ENCODE peak calls at places on chromosomes 3 and 15, in four cellular contexts. One of them, this sample, is unnamed.

GRCh38 chr3:5428607-5429516 is 241.4 kb downstream of the EDEM1 start:
- DNase-seq in breast epithelium: no peak
- DNase-seq in testis: no peak
- DNase-seq in CD8-positive, alpha-beta T cell: no peak
- DNase-seq in this sample: no peak

GRCh38 chr15:68581725-68582124 is 2.9 kb downstream of the CORO2B start:
- DNase-seq in testis: no peak
- DNase-seq in CD8-positive, alpha-beta T cell: no peak
- DNase-seq in breast epithelium: no peak
- DNase-seq in this sample: no peak

GRCh38 chr3:149459491-149460057 is 14.9 kb upstream of the TM4SF4 start:
- DNase-seq in testis: no peak
- DNase-seq in CD8-positive, alpha-beta T cell: no peak
- DNase-seq in breast epithelium: no peak
- DNase-seq in this sample: no peak

GRCh38 chr3:69558912-69559311 is 173.0 kb upstream of the FRMD4B start:
- DNase-seq in testis: no peak
- DNase-seq in CD8-positive, alpha-beta T cell: no peak
- DNase-seq in breast epithelium: peak
- DNase-seq in this sample: no peak

GRCh38 chr3:27228805-27229204 is 140.4 kb downstream of the NEK10 start:
- DNase-seq in breast epithelium: no peak
- DNase-seq in CD8-positive, alpha-beta T cell: no peak
- DNase-seq in testis: no peak
- DNase-seq in this sample: no peak

GRCh38 chr3:123092243-123092642 is 25.4 kb downstream of the PDIA5 start:
- DNase-seq in breast epithelium: no peak
- DNase-seq in CD8-positive, alpha-beta T cell: no peak
- DNase-seq in testis: no peak
- DNase-seq in this sample: no peak

GRCh38 chr15:42608110-42608531 is 32.7 kb downstream of the STARD9 start:
- DNase-seq in CD8-positive, alpha-beta T cell: peak
- DNase-seq in testis: no peak
- DNase-seq in breast epithelium: no peak
- DNase-seq in this sample: no peak

GRCh38 chr3:141275032-141275422 is 43.4 kb downstream of the PXYLP1 start:
- DNase-seq in testis: no peak
- DNase-seq in breast epithelium: no peak
- DNase-seq in CD8-positive, alpha-beta T cell: no peak
- DNase-seq in this sample: no peak

GRCh38 chr3:174862101-174862500 is 3.0 kb downstream of the NAALADL2 start:
- DNase-seq in CD8-positive, alpha-beta T cell: no peak
- DNase-seq in breast epithelium: peak
- DNase-seq in testis: peak
- DNase-seq in this sample: no peak

GRCh38 chr3:122024800-122025199 is 2.8 kb upstream of the ILDR1 start:
- DNase-seq in CD8-positive, alpha-beta T cell: no peak
- DNase-seq in breast epithelium: no peak
- DNase-seq in testis: no peak
- DNase-seq in this sample: no peak

GRCh38 chr3:43259626-43260025 is 26.7 kb upstream of the SNRK start:
- DNase-seq in CD8-positive, alpha-beta T cell: no peak
- DNase-seq in testis: no peak
- DNase-seq in breast epithelium: no peak
- DNase-seq in this sample: no peak

GRCh38 chr3:46708401-46709146 is 7.4 kb downstream of the TMIE start:
- DNase-seq in CD8-positive, alpha-beta T cell: no peak
- DNase-seq in testis: no peak
- DNase-seq in breast epithelium: no peak
- DNase-seq in this sample: no peak

GRCh38 chr3:50364573-50365079 is 5.3 kb upstream of the TMEM115 start:
- DNase-seq in breast epithelium: no peak
- DNase-seq in CD8-positive, alpha-beta T cell: no peak
- DNase-seq in testis: no peak
- DNase-seq in this sample: no peak

GRCh38 chr3:50370594-50370993 is 11.3 kb upstream of the TMEM115 start:
- DNase-seq in CD8-positive, alpha-beta T cell: no peak
- DNase-seq in breast epithelium: no peak
- DNase-seq in testis: no peak
- DNase-seq in this sample: no peak

GRCh38 chr3:50369271-50369670 is 9.9 kb upstream of the TMEM115 start:
- DNase-seq in testis: no peak
- DNase-seq in breast epithelium: no peak
- DNase-seq in CD8-positive, alpha-beta T cell: no peak
- DNase-seq in this sample: no peak

GRCh38 chr3:50365080-50365841 is 5.9 kb upstream of the TMEM115 start:
- DNase-seq in breast epithelium: peak
- DNase-seq in testis: peak
- DNase-seq in CD8-positive, alpha-beta T cell: peak
- DNase-seq in this sample: no peak

GRCh38 chr3:50365842-50366220 is 6.5 kb upstream of the TMEM115 start:
- DNase-seq in testis: no peak
- DNase-seq in breast epithelium: no peak
- DNase-seq in CD8-positive, alpha-beta T cell: no peak
- DNase-seq in this sample: no peak
- H3K4me3 ChIP-seq in testis: peak
- H3K4me3 ChIP-seq in breast epithelium: peak
- H3K4me3 ChIP-seq in CD8-positive, alpha-beta T cell: peak
- H3K4me3 ChIP-seq in this sample: no peak

GRCh38 chr3:167187211-167187610 is 192.9 kb downstream of the ZBBX start:
- DNase-seq in testis: no peak
- DNase-seq in CD8-positive, alpha-beta T cell: no peak
- DNase-seq in breast epithelium: no peak
- DNase-seq in this sample: no peak
- H3K4me3 ChIP-seq in testis: no peak
- H3K4me3 ChIP-seq in CD8-positive, alpha-beta T cell: no peak
- H3K4me3 ChIP-seq in breast epithelium: no peak
- H3K4me3 ChIP-seq in this sample: no peak

GRCh38 chr3:147945968-147946519 is 536.9 kb downstream of the ZIC1 start:
- DNase-seq in breast epithelium: no peak
- DNase-seq in CD8-positive, alpha-beta T cell: no peak
- DNase-seq in testis: peak
- DNase-seq in this sample: peak
- H3K4me3 ChIP-seq in breast epithelium: peak
- H3K4me3 ChIP-seq in CD8-positive, alpha-beta T cell: no peak
- H3K4me3 ChIP-seq in testis: no peak
- H3K4me3 ChIP-seq in this sample: peak

GRCh38 chr3:62365311-62366092 is 7.8 kb downstream of the FEZF2 start:
- DNase-seq in CD8-positive, alpha-beta T cell: no peak
- DNase-seq in breast epithelium: no peak
- DNase-seq in testis: no peak
- DNase-seq in this sample: no peak
- H3K4me3 ChIP-seq in CD8-positive, alpha-beta T cell: no peak
- H3K4me3 ChIP-seq in breast epithelium: no peak
- H3K4me3 ChIP-seq in testis: no peak
- H3K4me3 ChIP-seq in this sample: no peak

GRCh38 chr3:183265713-183266417 is 12.8 kb downstream of the B3GNT5 start:
- DNase-seq in CD8-positive, alpha-beta T cell: peak
- DNase-seq in testis: no peak
- DNase-seq in breast epithelium: no peak
- DNase-seq in this sample: no peak
- H3K4me3 ChIP-seq in CD8-positive, alpha-beta T cell: no peak
- H3K4me3 ChIP-seq in testis: no peak
- H3K4me3 ChIP-seq in breast epithelium: peak
- H3K4me3 ChIP-seq in this sample: no peak

GRCh38 chr3:139283301-139283700 is 60.5 kb upstream of the MRPS22 start:
- DNase-seq in breast epithelium: no peak
- DNase-seq in testis: no peak
- DNase-seq in CD8-positive, alpha-beta T cell: no peak
- DNase-seq in this sample: no peak
- H3K4me3 ChIP-seq in breast epithelium: no peak
- H3K4me3 ChIP-seq in testis: no peak
- H3K4me3 ChIP-seq in CD8-positive, alpha-beta T cell: no peak
- H3K4me3 ChIP-seq in this sample: no peak

DNA sequence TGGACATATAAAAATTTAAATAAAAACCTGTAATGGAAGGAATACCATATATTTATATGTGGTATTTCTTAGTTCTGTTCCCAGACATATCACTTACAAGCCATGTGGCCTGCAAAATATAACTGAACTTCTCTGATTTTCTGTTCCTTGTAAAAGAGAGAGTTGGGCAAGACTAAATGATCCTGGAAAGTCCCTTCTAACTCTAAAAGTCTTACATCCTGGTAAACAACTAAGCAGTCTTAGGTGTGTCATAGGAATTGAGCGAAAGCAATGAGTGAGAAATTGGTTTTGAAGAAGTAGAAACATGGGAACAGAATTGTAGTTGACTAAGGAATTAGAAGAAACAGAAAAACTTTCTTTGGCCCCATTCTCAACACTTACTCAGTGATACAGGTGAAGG is 25.3 kb upstream of the IL20RB start:
- DNase-seq in testis: no peak
- DNase-seq in CD8-positive, alpha-beta T cell: no peak
- DNase-seq in breast epithelium: no peak
- DNase-seq in this sample: no peak
- H3K4me3 ChIP-seq in testis: no peak
- H3K4me3 ChIP-seq in CD8-positive, alpha-beta T cell: no peak
- H3K4me3 ChIP-seq in breast epithelium: no peak
- H3K4me3 ChIP-seq in this sample: no peak

GRCh38 chr15:62560943-62561571 is 396.0 kb upstream of the C2CD4B start:
- DNase-seq in CD8-positive, alpha-beta T cell: no peak
- DNase-seq in testis: no peak
- DNase-seq in breast epithelium: no peak
- DNase-seq in this sample: no peak
- H3K4me3 ChIP-seq in CD8-positive, alpha-beta T cell: no peak
- H3K4me3 ChIP-seq in testis: no peak
- H3K4me3 ChIP-seq in breast epithelium: peak
- H3K4me3 ChIP-seq in this sample: no peak

GRCh38 chr3:172143060-172143451 is 103.7 kb downstream of the FNDC3B start:
- DNase-seq in CD8-positive, alpha-beta T cell: no peak
- DNase-seq in breast epithelium: no peak
- DNase-seq in testis: no peak
- DNase-seq in this sample: no peak
- H3K4me3 ChIP-seq in CD8-positive, alpha-beta T cell: no peak
- H3K4me3 ChIP-seq in breast epithelium: no peak
- H3K4me3 ChIP-seq in testis: no peak
- H3K4me3 ChIP-seq in this sample: no peak